ENCODE peak calls at places on chromosomes 11 and 22, in ten cellular contexts. J, P, D, V, M, G, B, K, W and R are unnamed samples.

GRCh38 chr22:17726561-17727243 is 47.6 kb downstream of the BID start:
- DNase-seq in J (no peak), P (no peak), D (no peak), V (no peak), M (peak), G (no peak), B (no peak), K (peak), W (no peak), R (no peak)

GRCh38 chr11:8566613-8567210 is 27.3 kb downstream of the STK33 start:
- DNase-seq in J (peak), P (no peak), D (peak), V (peak), M (peak), G (no peak), B (peak), K (peak), W (no peak), R (no peak)

GRCh38 chr22:17194213-17194612 is 25.0 kb downstream of the ADA2 start:
- DNase-seq in J (no peak), P (no peak), D (no peak), V (no peak), M (no peak), G (no peak), B (no peak), K (no peak), W (no peak), R (no peak)

GRCh38 chr11:119629834-119630624 is 99.0 kb downstream of the NECTIN1 start:
- DNase-seq in J (no peak), P (no peak), D (no peak), V (no peak), M (no peak), G (no peak), B (no peak), K (no peak), W (no peak), R (no peak)

GRCh38 chr11:65709661-65710060 is 2.4 kb upstream of the KAT5 start:
- DNase-seq in J (no peak), P (no peak), D (no peak), V (peak), M (no peak), G (no peak), B (no peak), K (no peak), W (no peak), R (no peak)

GRCh38 chr11:1435820-1436467 is 46.2 kb downstream of the BRSK2 start:
- DNase-seq in J (no peak), P (no peak), D (no peak), V (no peak), M (no peak), G (no peak), B (no peak), K (peak), W (peak), R (no peak)

GRCh38 chr22:37764622-37765021 is 43.1 kb upstream of the GCAT start:
- DNase-seq in J (peak), P (no peak), D (no peak), V (no peak), M (no peak), G (no peak), B (no peak), K (no peak), W (no peak), R (peak)

GRCh38 chr11:62614275-62614674 is 1.2 kb downstream of the ROM1 start:
- DNase-seq in J (no peak), P (no peak), D (no peak), V (no peak), M (no peak), G (no peak), B (no peak), K (no peak), W (no peak), R (peak)